ENCODE peak calls at places on chromosome 10, in four cellular contexts. S is spleen, A is tibial artery, U is hepatocyte. L is an unnamed sample. For H3K4me1, the result is how much of the 10 kb centered on the place peaks cover.

GRCh38 chr10:679556-679955 is 9.9 kb downstream of the DIP2C start:
- DNase-seq in U (no peak), S (no peak), A (no peak), L (no peak)

GRCh38 chr10:117345143-117345542 is 30.1 kb downstream of the PDZD8 start:
- DNase-seq in U (no peak), S (no peak), A (no peak), L (no peak)

GRCh38 chr10:98340261-98340675 is 72.3 kb upstream of the LOXL4 start:
- DNase-seq in U (no peak), A (no peak), S (no peak), L (no peak)

GRCh38 chr10:725786-726185 is 36.3 kb upstream of the DIP2C start:
- DNase-seq in U (no peak), S (no peak), A (no peak), L (no peak)

GRCh38 chr10:31745612-31746376 is 182.8 kb downstream of the ARHGAP12 start:
- DNase-seq in S (no peak), A (no peak), U (no peak), L (no peak)

GRCh38 chr10:95308389-95309302 is 17.8 kb upstream of the PDLIM1 start:
- DNase-seq in A (peak), U (peak), S (no peak), L (peak)

GRCh38 chr10:113555751-113556150 is 2.9 kb downstream of the HABP2 start:
- DNase-seq in A (no peak), S (peak), U (peak), L (no peak)

GRCh38 chr10:1712314-1712713 is 25.0 kb downstream of the ADARB2 start:
- DNase-seq in A (no peak), U (no peak), S (no peak), L (no peak)

GRCh38 chr10:48923763-48924162 is 15.9 kb downstream of the LRRC18 start:
- DNase-seq in U (no peak), S (no peak), A (no peak), L (no peak)

GRCh38 chr10:58362026-58362799 is 23.0 kb upstream of the TFAM start:
- DNase-seq in S (no peak), A (no peak), U (no peak), L (no peak)

GRCh38 chr10:52951819-52952218 is 179.2 kb upstream of the MBL2 start:
- DNase-seq in A (no peak), U (peak), S (peak), L (peak)

GRCh38 chr10:52541082-52541481 is 227.0 kb downstream of the DKK1 start:
- DNase-seq in U (no peak), A (no peak), S (no peak), L (no peak)

GRCh38 chr10:13769926-13770325 is 183.2 kb downstream of the PRPF18 start:
- DNase-seq in S (no peak), U (no peak), A (no peak), L (no peak)

GRCh38 chr10:61404771-61405170 is 48.4 kb downstream of the TMEM26 start:
- DNase-seq in A (no peak), S (no peak), U (no peak), L (no peak)

GRCh38 chr10:80503584-80504157 is 34.0 kb upstream of the SH2D4B start:
- DNase-seq in A (no peak), U (no peak), S (no peak), L (no peak)

GRCh38 chr10:80501381-80501912 is 36.3 kb upstream of the SH2D4B start:
- DNase-seq in U (no peak), S (peak), A (no peak), L (peak)

GRCh38 chr10:80502621-80503583 is 34.8 kb upstream of the SH2D4B start:
- DNase-seq in U (no peak), A (no peak), S (peak), L (peak)

GRCh38 chr10:80500572-80501380 is 36.9 kb upstream of the SH2D4B start:
- DNase-seq in S (peak), U (no peak), A (peak), L (peak)

GRCh38 chr10:80501913-80502521 is 35.7 kb upstream of the SH2D4B start:
- DNase-seq in U (no peak), A (no peak), S (peak), L (peak)
- H3K4me1 ChIP-seq in U (half or more), A (half or more), S (half or more), L (half or more)

DNA sequence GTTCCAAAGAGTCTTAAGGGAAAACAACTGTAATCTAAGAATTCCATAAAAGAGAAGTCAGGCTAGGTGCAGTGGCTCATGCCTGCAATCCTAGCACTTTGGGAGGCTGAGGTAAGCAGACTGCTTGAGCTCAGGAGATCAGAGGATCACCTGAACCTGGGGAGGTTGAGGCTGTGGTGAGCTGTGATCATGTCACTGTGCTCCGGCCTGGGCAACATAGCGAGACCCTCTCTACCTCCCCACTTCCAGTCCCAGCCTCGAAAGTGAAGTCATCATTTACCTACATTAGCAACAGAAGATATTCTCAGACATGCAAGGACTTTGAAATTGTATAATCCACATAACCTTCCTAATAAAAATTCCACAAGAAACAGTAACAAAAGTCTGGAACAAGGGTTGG is 129.8 kb upstream of the DNAJB12 start:
- DNase-seq in A (no peak), S (no peak), U (no peak), L (no peak)
- H3K4me1 ChIP-seq in A (under half), S (under half), U (under half), L (under half)

DNA sequence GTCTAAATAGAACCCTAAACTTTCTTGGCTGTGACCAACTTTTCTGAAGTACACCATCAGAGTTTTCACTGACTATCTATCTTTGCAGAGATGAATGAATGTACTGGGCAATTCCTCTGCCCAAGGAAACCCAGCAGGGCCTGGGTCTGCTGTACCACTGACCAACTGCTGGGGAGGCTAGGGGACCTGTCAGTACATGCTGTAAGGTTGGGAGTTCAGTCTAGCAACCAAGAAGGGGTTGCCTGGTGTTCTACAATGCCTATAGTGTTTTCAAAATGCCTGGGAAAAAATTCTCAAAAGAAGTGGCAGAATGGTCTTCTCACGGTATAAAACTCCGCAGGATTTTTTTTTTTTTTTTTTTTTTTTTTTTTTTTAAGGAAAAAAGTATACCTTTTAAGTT is 106.3 kb downstream of the NT5C2 start:
- DNase-seq in S (no peak), U (no peak), A (no peak), L (no peak)
- H3K4me1 ChIP-seq in S (under half), U (under half), A (under half), L (under half)

DNA sequence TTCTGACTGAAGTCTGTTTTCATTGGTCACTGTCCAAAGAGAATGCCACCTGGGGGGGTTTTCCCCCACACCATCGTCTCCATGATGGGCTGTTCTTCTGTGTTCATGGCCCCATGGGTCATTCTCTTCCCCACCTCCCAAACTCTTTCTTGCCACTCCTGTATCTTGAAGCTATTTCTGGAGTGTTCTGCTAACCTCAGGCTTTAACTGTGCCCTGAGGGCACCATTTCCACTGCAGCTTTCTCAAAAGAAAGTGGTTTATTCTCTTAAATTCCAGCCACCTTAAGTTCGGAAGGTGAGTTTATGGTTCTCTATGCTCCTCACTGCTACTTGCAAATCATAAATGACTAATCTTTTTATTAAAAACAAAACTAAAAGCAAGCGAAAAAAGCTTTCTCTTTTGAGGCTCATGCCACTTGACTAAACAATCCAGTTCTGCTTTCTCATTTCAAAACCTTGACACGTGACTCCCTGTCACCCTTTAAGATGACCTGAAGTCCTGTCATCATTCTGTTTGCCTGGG is 7.4 kb upstream of the APBB1IP start:
- DNase-seq in S (no peak), A (no peak), U (no peak), L (no peak)
- H3K4me1 ChIP-seq in S (under half), A (under half), U (under half), L (under half)

L was measured in stomach.